ENCODE peak calls at places on chromosomes 3 and 15, in ten cellular contexts. G is cardiac muscle cell, X is left lung, I is Calu3, C is esophagus squamous epithelium, Q is LNCaP clone FGC, L is lower leg skin, P is osteoblast, O is astrocyte, H is bronchial epithelial cell. V is an unnamed sample.

GRCh38 chr3:58659051-58659675 is 7.4 kb downstream of the FAM3D start:
- DNase-seq in G (peak; percentile 72), X (no peak), I (peak; percentile 38), C (no peak), Q (peak; percentile 86), L (peak; percentile 76), P (peak; percentile 89), O (no peak), H (peak; percentile 15), V (no peak)

GRCh38 chr3:33897306-33897705 is 98.9 kb downstream of the PDCD6IP start:
- DNase-seq in G (no peak), X (no peak), I (no peak), C (no peak), Q (no peak), L (no peak), P (no peak), O (no peak), H (no peak), V (no peak)

GRCh38 chr3:32077260-32078084 is 28.9 kb upstream of the GPD1L start:
- DNase-seq in G (peak; percentile 21), X (no peak), I (no peak), C (no peak), Q (no peak), L (no peak), P (no peak), O (no peak), H (no peak), V (no peak)

GRCh38 chr15:71443538-71443937 is 328.3 kb downstream of the THSD4 start:
- DNase-seq in G (peak; percentile 63), X (no peak), I (peak; percentile 76), C (no peak), Q (no peak), L (peak; percentile 90), P (no peak), O (no peak), H (peak; percentile 51), V (peak; percentile 58)

GRCh38 chr15:59686389-59686788 is 2.7 kb downstream of the BNIP2 start:
- DNase-seq in G (no peak), X (peak; percentile 37), I (no peak), C (no peak), Q (no peak), L (no peak), P (no peak), O (no peak), H (no peak), V (no peak)

GRCh38 chr3:23590874-23591273 is 214.9 kb upstream of the UBE2E1 start:
- DNase-seq in G (no peak), X (no peak), I (no peak), C (no peak), Q (no peak), L (no peak), P (no peak), O (no peak), H (no peak), V (no peak)

GRCh38 chr15:50315814-50316630 is 39.0 kb downstream of the GABPB1 start:
- DNase-seq in G (peak; percentile 72), X (no peak), I (peak; percentile 5), C (no peak), Q (peak; percentile 41), L (no peak), P (peak; percentile 34), O (peak; percentile 25), H (peak; percentile 55), V (no peak)

GRCh38 chr3:131386429-131386926 is 4.9 kb downstream of the NUDT16 start:
- DNase-seq in G (peak; percentile 65), X (peak; percentile 81), I (no peak), C (peak; percentile 17), Q (no peak), L (peak; percentile 93), P (no peak), O (no peak), H (no peak), V (peak; percentile 4)

GRCh38 chr15:63041982-63042878 is at the start of gene TPM1:
- DNase-seq in G (peak; percentile 95), X (peak; percentile 86), I (peak; percentile 96), C (no peak), Q (no peak), L (peak; percentile 96), P (peak; percentile 98), O (peak; percentile 91), H (peak; percentile 74), V (peak; percentile 9)

GRCh38 chr3:129777806-129778205 is 115.7 kb downstream of the TMCC1 start:
- DNase-seq in G (peak; percentile 9), X (no peak), I (no peak), C (no peak), Q (no peak), L (no peak), P (no peak), O (no peak), H (no peak), V (no peak)

GRCh38 chr15:48955370-48955769 is 8.3 kb downstream of the SHC4 start:
- DNase-seq in G (no peak), X (no peak), I (no peak), C (no peak), Q (no peak), L (no peak), P (no peak), O (no peak), H (no peak), V (no peak)

GRCh38 chr3:79521221-79521848 is 246.5 kb downstream of the ROBO1 start:
- DNase-seq in G (peak; percentile 62), X (no peak), I (peak; percentile 45), C (no peak), Q (no peak), L (no peak), P (no peak), O (peak; percentile 14), H (peak; percentile 44), V (peak; percentile 3)

GRCh38 chr15:68653795-68654194 is 75.0 kb downstream of the CORO2B start:
- DNase-seq in G (no peak), X (no peak), I (no peak), C (no peak), Q (no peak), L (no peak), P (no peak), O (no peak), H (no peak), V (no peak)

GRCh38 chr15:68654786-68655560 is 76.2 kb downstream of the CORO2B start:
- DNase-seq in G (no peak), X (no peak), I (no peak), C (no peak), Q (no peak), L (peak; percentile 72), P (no peak), O (no peak), H (no peak), V (no peak)

GRCh38 chr15:68650901-68651709 is 72.3 kb downstream of the CORO2B start:
- DNase-seq in G (peak; percentile 49), X (peak; percentile 87), I (peak; percentile 91), C (no peak), Q (no peak), L (peak; percentile 88), P (peak; percentile 91), O (no peak), H (no peak), V (peak; percentile 52)

GRCh38 chr15:68653031-68653635 is 74.3 kb downstream of the CORO2B start:
- DNase-seq in G (no peak), X (no peak), I (no peak), C (no peak), Q (no peak), L (peak; percentile 82), P (no peak), O (no peak), H (no peak), V (no peak)

DNA sequence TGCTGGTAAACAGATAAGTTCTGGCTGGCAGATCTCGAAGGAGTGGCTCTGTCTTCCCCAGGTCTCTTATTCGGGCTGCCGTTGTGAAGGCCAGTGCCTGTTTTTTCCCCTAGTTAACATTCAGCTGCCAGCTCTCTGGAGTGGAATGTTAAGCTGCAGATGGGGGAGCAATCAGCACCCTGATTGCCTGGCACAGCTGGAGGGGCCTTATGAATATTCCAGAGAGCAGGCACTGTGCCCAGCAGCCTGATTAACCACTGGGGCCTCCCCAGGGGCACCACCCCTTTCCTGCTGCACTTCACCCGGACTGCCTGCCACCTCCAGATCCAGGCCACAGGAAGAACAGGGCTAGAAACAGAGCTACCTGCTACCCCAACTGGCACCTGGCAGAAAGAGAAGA is 73.3 kb downstream of the CORO2B start:
- DNase-seq in G (no peak), X (no peak), I (no peak), C (no peak), Q (no peak), L (peak; percentile 76), P (no peak), O (no peak), H (peak; percentile 20), V (no peak)
- TF ChIP-seq CTCF in G (no peak), X (no peak), I (no peak), C (no peak), Q (no peak), L (no peak), P (no peak), O (no peak), H (no peak), V (no peak)

DNA sequence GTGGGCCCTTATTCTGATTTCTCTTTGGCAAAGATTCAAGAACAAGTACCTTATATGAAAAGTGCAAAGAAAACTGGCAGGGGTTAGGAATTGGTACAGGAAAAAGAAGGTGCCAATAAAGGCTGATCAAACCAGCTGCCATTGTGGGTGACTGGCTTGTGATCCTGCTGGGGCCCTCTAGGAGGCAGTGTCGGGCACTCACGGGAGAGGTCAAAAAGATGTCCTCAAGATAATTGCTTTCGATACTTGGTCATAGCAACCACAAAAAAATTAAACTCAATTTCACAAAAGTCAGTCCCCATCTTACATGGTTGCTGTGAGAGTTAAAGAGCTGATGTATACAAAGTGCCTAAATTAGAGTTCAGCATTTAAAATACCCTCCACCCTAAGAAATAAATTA is 31.0 kb upstream of the CAV3 start:
- DNase-seq in G (no peak), X (no peak), I (no peak), C (no peak), Q (no peak), L (no peak), P (no peak), O (no peak), H (no peak), V (peak; percentile 8)
- TF ChIP-seq CTCF in G (peak; percentile 15), X (no peak), I (no peak), C (no peak), Q (no peak), L (no peak), P (peak; percentile 53), O (peak; percentile 9), H (peak; percentile 30), V (peak; percentile 44)

GRCh38 chr3:146382386-146382785 is 87.0 kb downstream of the PLSCR2 start:
- DNase-seq in G (peak; percentile 49), X (no peak), I (peak; percentile 53), C (no peak), Q (no peak), L (no peak), P (no peak), O (no peak), H (peak; percentile 19), V (peak; percentile 1)
- TF ChIP-seq CTCF in G (peak; percentile 33), X (no peak), I (no peak), C (no peak), Q (peak; percentile 40), L (no peak), P (peak; percentile 41), O (no peak), H (no peak), V (no peak)

DNA sequence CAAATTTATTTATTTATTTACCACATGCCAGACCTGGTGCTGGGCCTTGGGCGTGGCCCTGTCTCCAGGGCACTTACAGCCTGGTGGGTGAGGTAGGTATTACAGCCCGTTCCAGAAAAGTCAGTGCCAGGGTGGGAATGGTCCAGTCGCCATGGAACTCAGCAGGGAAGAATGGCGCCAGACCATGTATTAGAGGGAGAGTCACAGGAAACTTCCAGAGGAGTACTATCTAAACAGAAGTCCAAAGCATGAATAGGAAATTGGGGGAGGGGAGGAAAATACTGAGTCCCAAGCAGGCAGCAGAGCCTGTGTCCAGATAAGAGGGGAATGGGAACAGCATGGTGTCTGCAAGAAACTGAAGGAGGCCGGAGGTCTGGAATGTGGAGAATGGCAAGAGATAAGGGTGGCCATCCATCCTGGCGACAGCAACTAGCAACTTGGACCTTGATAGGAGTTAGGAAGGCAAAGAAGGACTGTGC is 27.0 kb downstream of the SH3BP5 start:
- DNase-seq in G (peak; percentile 75), X (no peak), I (peak; percentile 26), C (no peak), Q (no peak), L (no peak), P (no peak), O (peak; percentile 77), H (no peak), V (peak; percentile 16)
- TF ChIP-seq CTCF in G (peak; percentile 42), X (peak; percentile 15), I (no peak), C (peak; percentile 18), Q (no peak), L (no peak), P (peak; percentile 28), O (peak; percentile 23), H (peak; percentile 33), V (peak; percentile 61)

V was measured in activated CD8-positive, alpha-beta T cell treated with anti-CD3 and anti-CD28 coated beads for 36 hours.